ENCODE peak calls at places on chromosomes 6 and 20, in nine cellular contexts. S is K562, B is PC-9, D is neural progenitor cell, P is GM12878, E is hepatocyte, H is GM23338, M is GM23248, V is PC-3. Q is an unnamed sample.

GRCh38 chr6:33356295-33356694 is 35.3 kb upstream of the KIFC1 start:
- DNase-seq in S (no peak), B (no peak), D (no peak), P (no peak), E (no peak), H (no peak), M (no peak), V (no peak), Q (no peak)

GRCh38 chr6:44662461-44663121 is 275.1 kb downstream of the CDC5L start:
- DNase-seq in S (no peak), B (no peak), D (peak), P (no peak), E (no peak), H (peak), M (no peak), V (no peak), Q (no peak)

GRCh38 chr20:53678990-53679596 is 85.5 kb upstream of the ZNF217 start:
- DNase-seq in S (no peak), B (no peak), D (no peak), P (no peak), E (no peak), H (no peak), M (no peak), V (no peak), Q (no peak)

GRCh38 chr6:136225496-136225895 is 24.6 kb downstream of the MTFR2 start:
- DNase-seq in S (no peak), B (no peak), D (no peak), P (no peak), E (peak), H (peak), M (peak), V (no peak), Q (no peak)

GRCh38 chr20:36308986-36309385 is 2.8 kb downstream of the DLGAP4 start:
- DNase-seq in S (peak), B (no peak), D (no peak), P (no peak), E (no peak), H (peak), M (no peak), V (no peak), Q (no peak)

GRCh38 chr6:34349226-34349625 is 43.2 kb downstream of the NUDT3 start:
- DNase-seq in S (no peak), B (no peak), D (no peak), P (no peak), E (no peak), H (no peak), M (peak), V (no peak), Q (no peak)

GRCh38 chr6:92495246-92495645 is 924.1 kb downstream of the EPHA7 start:
- DNase-seq in S (no peak), B (no peak), D (no peak), P (no peak), E (no peak), H (no peak), M (no peak), V (no peak), Q (no peak)

GRCh38 chr6:135811172-135811571 is 40.3 kb upstream of the PDE7B start:
- DNase-seq in S (no peak), B (no peak), D (no peak), P (no peak), E (no peak), H (no peak), M (no peak), V (no peak), Q (no peak)

GRCh38 chr20:32455901-32456701 is 98.0 kb downstream of the ASXL1 start:
- DNase-seq in S (no peak), B (no peak), D (no peak), P (no peak), E (no peak), H (no peak), M (no peak), V (no peak), Q (no peak)

GRCh38 chr6:125107896-125108295 is 45.7 kb upstream of the TPD52L1 start:
- DNase-seq in S (no peak), B (peak), D (no peak), P (no peak), E (no peak), H (no peak), M (peak), V (no peak), Q (no peak)

GRCh38 chr20:5845686-5846651 is 95.8 kb downstream of the SHLD1 start:
- DNase-seq in S (no peak), B (no peak), D (peak), P (peak), E (peak), H (peak), M (peak), V (no peak), Q (no peak)

GRCh38 chr6:157585274-157586087 is 204.5 kb downstream of the ZDHHC14 start:
- DNase-seq in S (no peak), B (no peak), D (no peak), P (no peak), E (no peak), H (no peak), M (no peak), V (no peak), Q (no peak)

GRCh38 chr20:11922561-11922960 is 4.9 kb downstream of the BTBD3 start:
- DNase-seq in S (no peak), B (no peak), D (no peak), P (no peak), E (no peak), H (no peak), M (no peak), V (no peak), Q (no peak)

GRCh38 chr20:59082981-59083380 is 40.4 kb upstream of the PRELID3B start:
- DNase-seq in S (no peak), B (peak), D (no peak), P (no peak), E (no peak), H (no peak), M (peak), V (peak), Q (no peak)

GRCh38 chr6:160792711-160793110 is 90.7 kb downstream of the PLG start:
- DNase-seq in S (no peak), B (peak), D (no peak), P (no peak), E (no peak), H (peak), M (no peak), V (peak), Q (no peak)

GRCh38 chr6:163759542-163759941 is 345.0 kb downstream of the QKI start:
- DNase-seq in S (no peak), B (no peak), D (no peak), P (no peak), E (no peak), H (no peak), M (peak), V (no peak), Q (no peak)

GRCh38 chr6:6293317-6293716 is 27.1 kb downstream of the F13A1 start:
- DNase-seq in S (no peak), B (no peak), D (no peak), P (no peak), E (no peak), H (peak), M (no peak), V (no peak), Q (no peak)

GRCh38 chr6:107511410-107512070 is 21.6 kb downstream of the SOBP start:
- DNase-seq in S (no peak), B (no peak), D (no peak), P (no peak), E (no peak), H (no peak), M (no peak), V (no peak), Q (no peak)

GRCh38 chr20:41202426-41202825 is 65.1 kb downstream of the PLCG1 start:
- DNase-seq in S (no peak), B (no peak), D (no peak), P (no peak), E (no peak), H (no peak), M (no peak), V (no peak), Q (no peak)

GRCh38 chr6:88972504-88973423 is 9.3 kb upstream of the RNGTT start:
- DNase-seq in S (no peak), B (no peak), D (no peak), P (no peak), E (no peak), H (peak), M (no peak), V (no peak), Q (no peak)

GRCh38 chr6:155107432-155108069 is 112.4 kb downstream of the TIAM2 start:
- DNase-seq in S (no peak), B (no peak), D (no peak), P (no peak), E (no peak), H (no peak), M (no peak), V (no peak), Q (no peak)

GRCh38 chr6:148943451-148943850 is 196.6 kb downstream of the UST start:
- DNase-seq in S (no peak), B (no peak), D (no peak), P (no peak), E (no peak), H (no peak), M (peak), V (no peak), Q (no peak)

GRCh38 chr6:156887623-156888269 is 110.6 kb downstream of the ARID1B start:
- DNase-seq in S (no peak), B (no peak), D (no peak), P (no peak), E (no peak), H (no peak), M (no peak), V (no peak), Q (no peak)

GRCh38 chr20:35115606-35116005 is 23.0 kb upstream of the TRPC4AP start:
- DNase-seq in S (no peak), B (no peak), D (no peak), P (no peak), E (no peak), H (no peak), M (no peak), V (no peak), Q (no peak)

GRCh38 chr6:75893058-75893775 is 144.2 kb downstream of the MYO6 start:
- DNase-seq in S (peak), B (peak), D (peak), P (peak), E (peak), H (peak), M (peak), V (peak), Q (peak)

GRCh38 chr6:149289966-149290365 is 27.5 kb upstream of the TAB2 start:
- DNase-seq in S (no peak), B (no peak), D (no peak), P (no peak), E (no peak), H (no peak), M (no peak), V (peak), Q (no peak)

GRCh38 chr20:39066464-39066863 is 104.3 kb downstream of the DHX35 start:
- DNase-seq in S (peak), B (no peak), D (peak), P (no peak), E (no peak), H (peak), M (no peak), V (no peak), Q (no peak)

GRCh38 chr20:25011831-25012241 is 19.3 kb upstream of the APMAP start:
- DNase-seq in S (no peak), B (no peak), D (no peak), P (no peak), E (no peak), H (no peak), M (no peak), V (no peak), Q (no peak)

GRCh38 chr6:43713611-43714310 is 26.2 kb upstream of the MRPS18A start:
- DNase-seq in S (no peak), B (no peak), D (no peak), P (no peak), E (no peak), H (no peak), M (no peak), V (no peak), Q (no peak)

GRCh38 chr6:63272397-63272796 is 47.4 kb downstream of the LGSN start:
- DNase-seq in S (peak), B (no peak), D (peak), P (no peak), E (peak), H (peak), M (peak), V (peak), Q (no peak)

GRCh38 chr6:4402477-4402976 is 267.2 kb upstream of the ECI2 start:
- DNase-seq in S (no peak), B (peak), D (no peak), P (no peak), E (no peak), H (no peak), M (peak), V (peak), Q (peak)

GRCh38 chr20:51757226-51757625 is 11.0 kb downstream of the ATP9A start:
- DNase-seq in S (no peak), B (no peak), D (no peak), P (no peak), E (no peak), H (no peak), M (no peak), V (no peak), Q (no peak)
- H3K27ac ChIP-seq in S (no peak), B (no peak), D (no peak), P (no peak), E (peak), H (peak), M (no peak), V (no peak), Q (no peak)

GRCh38 chr6:99613705-99614429 is 7.2 kb downstream of the PRDM13 start:
- DNase-seq in S (no peak), B (no peak), D (peak), P (no peak), E (peak), H (peak), M (peak), V (no peak), Q (no peak)
- TF ChIP-seq EZH2 in S (no peak), B (no peak), D (peak), P (no peak), E (peak), H (peak), M (peak), V (no peak), Q (peak)

GRCh38 chr20:37774143-37774542 is 80.3 kb downstream of the CTNNBL1 start:
- DNase-seq in S (no peak), B (no peak), D (no peak), P (no peak), E (no peak), H (no peak), M (no peak), V (no peak), Q (no peak)
- H3K27ac ChIP-seq in S (no peak), B (no peak), D (no peak), P (no peak), E (no peak), H (no peak), M (no peak), V (no peak), Q (no peak)

GRCh38 chr6:73353636-73354388 is at the start of gene DPPA5:
- DNase-seq in S (no peak), B (no peak), D (no peak), P (no peak), E (no peak), H (peak), M (no peak), V (no peak), Q (no peak)

GRCh38 chr6:73348550-73349204 is 5.4 kb downstream of the DPPA5 start:
- DNase-seq in S (no peak), B (no peak), D (no peak), P (no peak), E (no peak), H (peak), M (no peak), V (no peak), Q (no peak)

GRCh38 chr6:73354389-73354651 is 244 bp upstream of the DPPA5 start:
- DNase-seq in S (no peak), B (no peak), D (no peak), P (no peak), E (no peak), H (no peak), M (no peak), V (no peak), Q (no peak)

GRCh38 chr6:73349311-73349710 is 4.8 kb downstream of the DPPA5 start:
- DNase-seq in S (no peak), B (no peak), D (peak), P (no peak), E (no peak), H (peak), M (no peak), V (no peak), Q (no peak)
- TF ChIP-seq EZH2 in S (no peak), B (no peak), D (no peak), P (no peak), E (no peak), H (no peak), M (no peak), V (no peak), Q (no peak)

GRCh38 chr6:11386323-11386722 is 151.2 kb upstream of the TMEM170B start:
- DNase-seq in S (no peak), B (no peak), D (no peak), P (peak), E (no peak), H (no peak), M (no peak), V (no peak), Q (no peak)
- H3K27ac ChIP-seq in S (no peak), B (no peak), D (no peak), P (peak), E (no peak), H (no peak), M (no peak), V (no peak), Q (no peak)

GRCh38 chr6:50819906-50820589 is 1.4 kb downstream of the TFAP2B start:
- DNase-seq in S (no peak), B (no peak), D (peak), P (no peak), E (no peak), H (peak), M (peak), V (no peak), Q (no peak)
- TF ChIP-seq EZH2 in S (no peak), B (no peak), D (peak), P (no peak), E (peak), H (peak), M (peak), V (no peak), Q (peak)

DNA sequence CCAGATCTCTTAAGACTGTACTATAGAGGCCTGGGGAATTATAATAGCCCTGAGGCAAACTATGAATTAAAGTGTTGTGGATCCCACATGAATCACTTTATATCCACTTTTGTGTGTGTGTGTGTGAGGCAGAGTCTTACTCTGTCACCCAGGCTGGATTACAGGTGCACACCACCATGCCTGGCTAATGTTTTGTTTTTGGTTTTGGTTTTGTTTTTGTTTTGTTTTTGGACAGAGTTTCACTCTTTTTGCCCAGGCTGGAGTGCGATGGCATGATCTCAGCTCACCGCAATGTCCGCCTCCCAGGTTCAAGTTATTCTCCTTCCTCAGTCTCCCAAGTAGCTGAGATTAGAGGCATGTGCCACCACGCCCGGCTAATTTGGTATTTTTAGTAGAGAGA is 32.2 kb upstream of the MICB start:
- DNase-seq in S (no peak), B (no peak), D (no peak), P (no peak), E (no peak), H (no peak), M (no peak), V (no peak), Q (no peak)
- H3K27ac ChIP-seq in S (no peak), B (no peak), D (no peak), P (no peak), E (no peak), H (no peak), M (no peak), V (no peak), Q (no peak)

GRCh38 chr6:170134077-170135040 is 156.5 kb downstream of the DLL1 start:
- DNase-seq in S (no peak), B (no peak), D (peak), P (no peak), E (peak), H (no peak), M (no peak), V (no peak), Q (no peak)
- TF ChIP-seq EZH2 in S (no peak), B (no peak), D (no peak), P (no peak), E (no peak), H (no peak), M (no peak), V (no peak), Q (no peak)